ENCODE peak calls at places on chromosomes 7 and 10, in ten cellular contexts. N is HCT116, F is lung, L is tibial artery, D is HFFc6, O is BJ, X is progenitor cell of endocrine pancreas, Z is heart left ventricle, H is astrocyte of the spinal cord, C is body of pancreas. Y is an unnamed sample.
A peak's percentile ranks its signal among the peaks of the same experiment; 100 is the strongest.

GRCh38 chr7:28180364-28181147 is at the start of gene JAZF1:
- DNase-seq in N (no peak), F (peak; percentile 50), L (peak; percentile 45), D (no peak), O (no peak), X (peak; percentile 56), Z (peak; percentile 79), H (peak; percentile 52), C (peak; percentile 58), Y (peak; percentile 39)

GRCh38 chr7:117085769-117086463 is 132.6 kb downstream of the ST7 start:
- DNase-seq in N (no peak), F (no peak), L (no peak), D (peak; percentile 60), O (no peak), X (no peak), Z (no peak), H (peak; percentile 50), C (no peak), Y (no peak)

GRCh38 chr7:149202831-149203231 is 7.5 kb downstream of the ZNF282 start:
- DNase-seq in N (no peak), F (peak; percentile 77), L (no peak), D (peak; percentile 41), O (no peak), X (no peak), Z (no peak), H (peak; percentile 36), C (no peak), Y (no peak)

GRCh38 chr10:48655426-48656240 is 29.0 kb upstream of the WDFY4 start:
- DNase-seq in N (no peak), F (peak; percentile 66), L (peak; percentile 78), D (peak; percentile 68), O (no peak), X (no peak), Z (peak; percentile 74), H (peak; percentile 74), C (peak; percentile 84), Y (peak; percentile 83)

GRCh38 chr7:104883718-104884452 is 130.1 kb upstream of the KMT2E start:
- DNase-seq in N (peak; percentile 84), F (peak; percentile 87), L (peak; percentile 88), D (peak; percentile 86), O (peak; percentile 22), X (peak; percentile 58), Z (peak; percentile 87), H (peak; percentile 76), C (peak; percentile 91), Y (peak; percentile 86)

GRCh38 chr7:17166824-17167379 is 131.6 kb upstream of the AHR start:
- DNase-seq in N (no peak), F (no peak), L (no peak), D (no peak), O (no peak), X (no peak), Z (no peak), H (no peak), C (no peak), Y (no peak)

GRCh38 chr10:121608669-121609190 is 10.5 kb upstream of the FGFR2 start:
- DNase-seq in N (peak; percentile 43), F (peak; percentile 51), L (no peak), D (no peak), O (no peak), X (peak; percentile 72), Z (no peak), H (no peak), C (peak; percentile 56), Y (peak; percentile 54)

GRCh38 chr7:75920431-75921161 is 5.6 kb downstream of the POR start:
- DNase-seq in N (no peak), F (no peak), L (no peak), D (no peak), O (no peak), X (no peak), Z (no peak), H (no peak), C (no peak), Y (no peak)

GRCh38 chr10:108582387-108582786 is 1340.9 kb downstream of the XPNPEP1 start:
- DNase-seq in N (no peak), F (no peak), L (no peak), D (peak; percentile 42), O (no peak), X (no peak), Z (no peak), H (peak; percentile 59), C (no peak), Y (no peak)

GRCh38 chr7:150939052-150939810 is 38.9 kb downstream of the KCNH2 start:
- DNase-seq in N (no peak), F (no peak), L (no peak), D (no peak), O (no peak), X (no peak), Z (no peak), H (no peak), C (no peak), Y (no peak)

GRCh38 chr7:125926621-125927020 is 997.0 kb upstream of the POT1 start:
- DNase-seq in N (no peak), F (no peak), L (no peak), D (no peak), O (no peak), X (no peak), Z (no peak), H (no peak), C (no peak), Y (no peak)

GRCh38 chr7:79340212-79340611 is 113.3 kb downstream of the MAGI2 start:
- DNase-seq in N (no peak), F (no peak), L (no peak), D (no peak), O (no peak), X (no peak), Z (no peak), H (peak; percentile 26), C (no peak), Y (no peak)

GRCh38 chr10:51892965-51893658 is 193.7 kb upstream of the CSTF2T start:
- DNase-seq in N (peak; percentile 40), F (no peak), L (no peak), D (no peak), O (no peak), X (no peak), Z (no peak), H (no peak), C (no peak), Y (peak; percentile 51)
- TF ChIP-seq CTCF in N (peak; percentile 67), F (no peak), L (peak; percentile 6), D (peak; percentile 50), O (peak; percentile 31), X (peak; percentile 46), Z (no peak), H (peak; percentile 24), C (no peak), Y (peak; percentile 28)

GRCh38 chr10:110872984-110873569 is 1.3 kb downstream of the PDCD4 start:
- DNase-seq in N (no peak), F (no peak), L (no peak), D (no peak), O (no peak), X (no peak), Z (no peak), H (no peak), C (no peak), Y (no peak)

GRCh38 chr10:110871236-110872084 is at the start of gene PDCD4:
- DNase-seq in N (peak; percentile 95), F (peak; percentile 99), L (peak; percentile 100), D (peak; percentile 97), O (peak; percentile 90), X (peak; percentile 100), Z (peak; percentile 100), H (peak; percentile 99), C (peak; percentile 100), Y (peak; percentile 98)

GRCh38 chr10:110870823-110871235 is 899 bp upstream of the PDCD4 start:
- DNase-seq in N (no peak), F (no peak), L (no peak), D (no peak), O (no peak), X (no peak), Z (no peak), H (no peak), C (peak; percentile 51), Y (no peak)

GRCh38 chr10:110873951-110874350 is 2.2 kb downstream of the PDCD4 start:
- DNase-seq in N (no peak), F (no peak), L (no peak), D (no peak), O (no peak), X (no peak), Z (no peak), H (no peak), C (no peak), Y (no peak)

DNA sequence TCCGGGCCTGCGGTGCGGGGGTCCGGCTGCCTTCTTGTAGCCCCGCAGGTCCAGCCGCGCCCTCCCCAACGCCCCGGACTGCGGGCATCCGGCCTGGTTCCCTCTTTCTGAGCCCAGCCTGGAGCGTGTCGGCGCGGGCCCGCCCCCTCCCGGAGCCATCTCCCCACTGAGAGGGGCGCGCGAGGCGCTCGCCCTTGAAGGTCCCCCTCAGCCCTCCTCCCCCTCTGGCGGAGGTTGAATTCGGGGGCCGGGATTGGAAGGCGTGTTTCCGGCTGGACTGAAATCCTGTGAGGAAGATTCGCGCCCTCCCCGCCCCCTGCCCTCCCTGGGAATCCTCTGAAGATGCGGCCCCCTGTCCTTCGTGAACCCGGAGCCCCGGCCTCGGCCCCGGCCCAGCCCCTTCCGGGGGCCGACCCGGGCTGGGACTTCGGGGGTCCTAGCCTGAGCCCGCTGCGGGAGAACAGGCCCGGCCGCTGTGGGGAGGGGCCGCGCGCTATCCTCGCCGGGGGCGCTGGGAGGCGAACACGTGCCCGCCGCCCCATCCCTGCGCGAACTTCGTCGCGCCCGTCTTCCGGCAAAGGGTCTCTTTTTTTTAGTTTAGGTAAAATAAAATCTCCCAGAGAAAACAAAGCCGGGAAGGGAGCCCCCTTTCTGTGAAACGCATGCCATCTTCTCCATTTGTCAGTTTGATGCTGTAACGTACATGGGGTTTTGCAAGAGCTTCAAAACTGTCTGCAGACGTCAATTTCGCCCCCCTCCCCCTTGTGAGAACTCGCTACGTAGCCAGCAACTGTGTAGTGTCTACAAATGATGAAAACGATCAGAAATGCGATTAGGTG is 636 bp downstream of the PDCD4 start:
- DNase-seq in N (no peak), F (peak; percentile 58), L (peak; percentile 66), D (peak; percentile 53), O (no peak), X (peak; percentile 62), Z (peak; percentile 76), H (peak; percentile 84), C (peak; percentile 77), Y (peak; percentile 86)
- TF ChIP-seq CTCF in N (no peak), F (no peak), L (no peak), D (peak; percentile 66), O (peak; percentile 33), X (peak; percentile 37), Z (no peak), H (peak; percentile 26), C (no peak), Y (no peak)

GRCh38 chr7:39696631-39697030 is 73.3 kb downstream of the RALA start:
- DNase-seq in N (no peak), F (no peak), L (no peak), D (no peak), O (no peak), X (no peak), Z (no peak), H (no peak), C (no peak), Y (no peak)
- TF ChIP-seq CTCF in N (no peak), F (no peak), L (no peak), D (no peak), O (no peak), X (no peak), Z (no peak), H (no peak), C (no peak), Y (no peak)

DNA sequence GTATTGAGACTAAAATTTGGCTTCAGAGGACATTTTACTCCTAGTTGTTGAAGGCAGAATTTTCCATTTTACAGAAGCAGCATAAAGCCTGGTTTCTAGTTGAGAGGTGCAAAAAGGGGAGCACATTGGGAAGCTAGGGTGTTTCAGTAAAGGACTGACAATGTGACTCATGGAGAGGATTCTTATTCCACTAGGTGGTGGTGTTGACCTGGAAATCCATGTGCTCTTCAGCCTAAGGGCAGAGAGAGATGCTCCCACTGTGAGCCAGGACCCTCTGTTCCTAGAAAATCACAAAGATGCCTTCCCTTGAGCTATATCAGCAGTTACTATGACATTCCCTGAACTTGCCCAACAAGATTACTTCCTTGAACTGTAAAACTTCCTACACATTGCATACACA is 687.8 kb downstream of the IPMK start:
- DNase-seq in N (no peak), F (no peak), L (no peak), D (no peak), O (no peak), X (no peak), Z (no peak), H (peak; percentile 24), C (no peak), Y (peak; percentile 61)
- TF ChIP-seq CTCF in N (no peak), F (no peak), L (peak; percentile 42), D (peak; percentile 70), O (peak; percentile 33), X (peak; percentile 63), Z (peak; percentile 5), H (peak; percentile 13), C (no peak), Y (peak; percentile 65)

Y was measured in MCF 10A.